ENCODE peak calls at places on chromosomes 16 and 17, in seven cellular contexts. Q is colonic mucosa; B is thoracic aorta; E is tibial artery; H is CD4-positive, alpha-beta T cell; Z is fibroblast of lung; U is adrenal gland. N is an unnamed sample.
A peak's percentile ranks its signal among the peaks of the same experiment; 100 is the strongest.

GRCh38 chr16:1746693-1747195 is 24.6 kb downstream of the NME3 start:
- DNase-seq in Q (no peak), B (no peak), E (no peak), H (no peak), Z (no peak), U (no peak), N (no peak)

GRCh38 chr17:39225974-39226683 is 384 bp upstream of the STAC2 start:
- DNase-seq in Q (peak; percentile 61), B (peak; percentile 72), E (peak; percentile 97), H (peak; percentile 30), Z (peak; percentile 30), U (peak; percentile 66), N (no peak)

GRCh38 chr16:28880955-28881354 is 2.7 kb downstream of the ATP2A1 start:
- DNase-seq in Q (no peak), B (no peak), E (no peak), H (no peak), Z (no peak), U (no peak), N (no peak)

GRCh38 chr16:27428035-27428785 is 26.2 kb downstream of the IL21R start:
- DNase-seq in Q (peak; percentile 11), B (no peak), E (no peak), H (no peak), Z (no peak), U (no peak), N (no peak)

GRCh38 chr17:59330314-59330942 is 1.0 kb upstream of the YPEL2 start:
- DNase-seq in Q (peak; percentile 91), B (no peak), E (peak; percentile 74), H (no peak), Z (no peak), U (peak; percentile 70), N (no peak)

GRCh38 chr16:179431-179830 is 828 bp upstream of the HBQ1 start:
- DNase-seq in Q (no peak), B (no peak), E (no peak), H (no peak), Z (no peak), U (no peak), N (no peak)

GRCh38 chr16:75264999-75265910 is 13.8 kb upstream of the BCAR1 start:
- DNase-seq in Q (peak; percentile 74), B (no peak), E (peak; percentile 85), H (no peak), Z (no peak), U (peak; percentile 70), N (no peak)

GRCh38 chr17:47694818-47695663 is 1.1 kb downstream of the TBKBP1 start:
- DNase-seq in Q (peak; percentile 41), B (peak; percentile 38), E (peak; percentile 88), H (peak; percentile 26), Z (peak; percentile 69), U (peak; percentile 66), N (no peak)

GRCh38 chr16:2763173-2763572 is 10.7 kb downstream of the SRRM2 start:
- DNase-seq in Q (no peak), B (no peak), E (no peak), H (no peak), Z (no peak), U (no peak), N (no peak)

GRCh38 chr17:27984404-27984803 is 58.1 kb upstream of the NLK start:
- DNase-seq in Q (no peak), B (no peak), E (no peak), H (no peak), Z (no peak), U (no peak), N (no peak)

GRCh38 chr17:67801626-67802175 is 23.6 kb upstream of the BPTF start:
- DNase-seq in Q (no peak), B (no peak), E (no peak), H (no peak), Z (no peak), U (no peak), N (no peak)

GRCh38 chr17:48497103-48497502 is 33.7 kb downstream of the HOXB1 start:
- DNase-seq in Q (no peak), B (no peak), E (no peak), H (no peak), Z (peak; percentile 55), U (no peak), N (no peak)

GRCh38 chr16:55464375-55464774 is 14.6 kb upstream of the MMP2 start:
- DNase-seq in Q (no peak), B (no peak), E (peak; percentile 51), H (no peak), Z (no peak), U (no peak), N (no peak)

GRCh38 chr16:88784074-88784855 is 755 bp downstream of the PIEZO1 start:
- DNase-seq in Q (peak; percentile 76), B (no peak), E (peak; percentile 92), H (peak; percentile 47), Z (peak; percentile 85), U (no peak), N (peak; percentile 45)

GRCh38 chr17:266701-267656 is 85.5 kb upstream of the DOC2B start:
- DNase-seq in Q (peak; percentile 14), B (peak; percentile 45), E (peak; percentile 65), H (no peak), Z (no peak), U (peak; percentile 17), N (no peak)

GRCh38 chr17:47695664-47696376 is 1.9 kb downstream of the TBKBP1 start:
- DNase-seq in Q (no peak), B (no peak), E (peak; percentile 63), H (no peak), Z (no peak), U (no peak), N (no peak)

GRCh38 chr16:46673320-46674013 is 15.5 kb downstream of the VPS35 start:
- DNase-seq in Q (no peak), B (no peak), E (no peak), H (peak; percentile 25), Z (peak; percentile 72), U (peak; percentile 40), N (peak; percentile 57)

GRCh38 chr17:6901086-6901485 is 69.6 kb upstream of the TEKT1 start:
- DNase-seq in Q (no peak), B (no peak), E (no peak), H (no peak), Z (no peak), U (no peak), N (no peak)

GRCh38 chr16:80176114-80176513 is 364.7 kb upstream of the DYNLRB2 start:
- DNase-seq in Q (no peak), B (no peak), E (no peak), H (no peak), Z (no peak), U (no peak), N (no peak)

GRCh38 chr17:31511583-31511982 is 120.1 kb downstream of the RAB11FIP4 start:
- DNase-seq in Q (no peak), B (no peak), E (no peak), H (no peak), Z (no peak), U (no peak), N (no peak)

GRCh38 chr17:71085238-71086033 is 916.1 kb downstream of the KCNJ2 start:
- DNase-seq in Q (peak; percentile 22), B (no peak), E (no peak), H (no peak), Z (peak; percentile 14), U (no peak), N (no peak)

GRCh38 chr16:89319883-89320716 is 102.6 kb downstream of the ZNF778 start:
- DNase-seq in Q (no peak), B (peak; percentile 64), E (peak; percentile 85), H (peak; percentile 21), Z (peak; percentile 78), U (peak; percentile 79), N (peak; percentile 77)

GRCh38 chr16:23504453-23505179 is 5.7 kb downstream of the GGA2 start:
- DNase-seq in Q (peak; percentile 33), B (peak; percentile 59), E (peak; percentile 82), H (peak; percentile 52), Z (peak; percentile 86), U (no peak), N (peak; percentile 97)

GRCh38 chr16:8026450-8026849 is 563.9 kb downstream of the TMEM114 start:
- DNase-seq in Q (no peak), B (no peak), E (no peak), H (no peak), Z (no peak), U (no peak), N (no peak)

GRCh38 chr17:73592531-73592961 is 51.7 kb downstream of the SDK2 start:
- DNase-seq in Q (no peak), B (no peak), E (no peak), H (peak; percentile 12), Z (no peak), U (no peak), N (no peak)

GRCh38 chr16:27444015-27444414 is 42.0 kb downstream of the IL21R start:
- DNase-seq in Q (no peak), B (no peak), E (peak; percentile 13), H (no peak), Z (peak; percentile 27), U (no peak), N (peak; percentile 70)

GRCh38 chr16:13935408-13935807 is 15.5 kb downstream of the ERCC4 start:
- DNase-seq in Q (no peak), B (no peak), E (no peak), H (no peak), Z (no peak), U (no peak), N (no peak)
- TF ChIP-seq CTCF in Q (no peak), B (peak; percentile 20), E (peak; percentile 10), H (peak; percentile 58), Z (peak; percentile 63), U (peak; percentile 13), N (peak; percentile 76)

GRCh38 chr17:3917391-3917931 is 1.2 kb upstream of the P2RX1 start:
- DNase-seq in Q (peak; percentile 87), B (no peak), E (no peak), H (no peak), Z (peak; percentile 47), U (peak; percentile 58), N (peak; percentile 45)
- H3K27ac ChIP-seq in Q (peak overlapping the region; percentile 63), B (peak overlapping the region; percentile 8), E (peak overlapping the region; percentile 84), H (no peak overlapping the region), Z (no peak overlapping the region), U (no peak overlapping the region), N (no peak overlapping the region)

GRCh38 chr16:70582280-70582978 is 58.8 kb downstream of the SF3B3 start:
- DNase-seq in Q (no peak), B (no peak), E (no peak), H (no peak), Z (no peak), U (no peak), N (no peak)
- TF ChIP-seq CTCF in Q (no peak), B (no peak), E (no peak), H (no peak), Z (peak; percentile 33), U (peak; percentile 26), N (peak; percentile 56)

DNA sequence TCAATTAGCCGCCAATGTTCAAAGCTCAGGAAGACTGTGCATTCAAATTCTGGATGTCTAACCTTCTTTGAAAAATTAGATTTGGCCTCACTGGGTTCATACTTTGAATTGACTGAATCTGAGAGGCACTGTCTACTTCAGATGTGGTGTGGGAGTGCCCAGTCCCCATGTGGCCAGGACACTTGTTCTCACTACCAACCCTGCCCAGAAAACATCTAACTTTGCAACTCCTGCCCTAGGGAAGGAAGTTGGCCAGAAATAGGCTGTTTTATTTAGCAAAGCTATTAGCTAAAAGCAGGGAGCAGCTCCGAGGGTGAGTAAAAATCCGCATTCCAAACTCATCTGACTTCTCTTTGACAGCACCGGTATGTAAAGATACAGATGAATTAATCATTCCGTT is 86.3 kb downstream of the XYLT1 start:
- DNase-seq in Q (no peak), B (no peak), E (no peak), H (no peak), Z (no peak), U (no peak), N (no peak)
- H3K27ac ChIP-seq in Q (no peak overlapping the region), B (no peak overlapping the region), E (no peak overlapping the region), H (no peak overlapping the region), Z (no peak overlapping the region), U (no peak overlapping the region), N (no peak overlapping the region)